ENCODE peak calls at places on chromosomes 11 and 22, in four cellular contexts. Z is mucosa of descending colon, C is cardiac muscle cell, I is OCI-LY7. F is an unnamed sample.

GRCh38 chr11:121472310-121472709 is 19.5 kb upstream of the SORL1-AS1 start:
- DNase-seq in Z (no peak), C (no peak), I (no peak), F (no peak)

GRCh38 chr22:26646158-26646557 is 11.2 kb upstream of the MIAT start:
- DNase-seq in Z (no peak), C (no peak), I (no peak), F (no peak)

GRCh38 chr22:18042685-18043084 is 18.3 kb upstream of the MICAL3 start:
- DNase-seq in Z (no peak), C (no peak), I (no peak), F (no peak)

GRCh38 chr11:47466201-47466600 is 17.3 kb upstream of the RAPSN start:
- DNase-seq in Z (no peak), C (no peak), I (no peak), F (no peak)

GRCh38 chr22:41931701-41932269 is 5.2 kb upstream of the TNFRSF13C start:
- DNase-seq in Z (no peak), C (no peak), I (peak; percentile 86), F (no peak)

GRCh38 chr11:12724301-12725046 is 50.3 kb downstream of the TEAD1 start:
- DNase-seq in Z (peak; percentile 80), C (no peak), I (no peak), F (peak; percentile 85)

GRCh38 chr22:37802310-37803194 is 5.2 kb upstream of the GCAT start:
- DNase-seq in Z (peak; percentile 83), C (peak; percentile 83), I (no peak), F (peak; percentile 79)

GRCh38 chr11:44309483-44310197 is at the start of gene ALX4:
- DNase-seq in Z (no peak), C (peak; percentile 72), I (no peak), F (no peak)

GRCh38 chr11:12434255-12434654 is 56.9 kb downstream of the PARVA start:
- DNase-seq in Z (no peak), C (no peak), I (no peak), F (no peak)

GRCh38 chr22:50226224-50227165 is 18.3 kb downstream of the TUBGCP6 start:
- DNase-seq in Z (no peak), C (no peak), I (no peak), F (no peak)

GRCh38 chr11:2929880-2930704 is 872 bp upstream of the PHLDA2 start:
- DNase-seq in Z (peak; percentile 84), C (no peak), I (no peak), F (peak; percentile 54)
- H3K4me1 ChIP-seq in Z (peaks cover 25% of the 10 kb centered on the region), C (peaks cover 7% of the 10 kb centered on the region), I (no peaks in the 10 kb centered on the region), F (no peaks in the 10 kb centered on the region)

GRCh38 chr11:9651481-9651880 is 12.4 kb upstream of the SWAP70 start:
- DNase-seq in Z (no peak), C (no peak), I (no peak), F (no peak)

GRCh38 chr11:9642894-9643293 is 21.0 kb upstream of the SWAP70 start:
- DNase-seq in Z (no peak), C (no peak), I (peak; percentile 26), F (no peak)

GRCh38 chr11:9643751-9644150 is 20.1 kb upstream of the SWAP70 start:
- DNase-seq in Z (no peak), C (no peak), I (no peak), F (no peak)

GRCh38 chr11:9651899-9652748 is 11.8 kb upstream of the SWAP70 start:
- DNase-seq in Z (no peak), C (no peak), I (no peak), F (no peak)

DNA sequence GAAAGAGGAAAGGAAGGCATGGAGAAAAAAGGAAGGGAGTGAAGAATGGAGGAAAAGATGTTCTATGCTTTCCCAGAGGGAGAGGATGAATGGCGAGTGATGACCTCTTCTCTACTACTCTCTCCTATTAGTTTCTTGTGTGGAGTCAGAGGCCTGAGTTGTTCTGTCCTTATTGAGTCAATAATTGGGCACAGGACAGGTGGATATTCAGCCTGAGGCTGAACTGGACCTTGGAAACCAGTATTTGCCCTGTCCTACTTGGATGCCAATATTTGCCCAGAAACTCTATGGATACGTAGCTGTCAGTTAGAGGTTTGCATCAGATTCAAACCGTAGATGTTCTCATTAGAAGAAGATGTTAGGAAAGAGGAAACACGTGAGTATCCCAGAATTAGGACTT is 17.6 kb upstream of the SWAP70 start:
- DNase-seq in Z (no peak), C (no peak), I (no peak), F (no peak)
- H3K4me1 ChIP-seq in Z (no peaks in the 10 kb centered on the region), C (no peaks in the 10 kb centered on the region), I (peaks cover 29% of the 10 kb centered on the region), F (no peaks in the 10 kb centered on the region)

GRCh38 chr22:23581252-23581634 is 1.2 kb upstream of the IGLL1 start:
- DNase-seq in Z (no peak), C (no peak), I (no peak), F (no peak)

GRCh38 chr22:23579280-23579679 is 810 bp downstream of the IGLL1 start:
- DNase-seq in Z (no peak), C (no peak), I (no peak), F (no peak)

GRCh38 chr22:23579870-23580585 is at the start of gene IGLL1:
- DNase-seq in Z (no peak), C (no peak), I (no peak), F (no peak)

GRCh38 chr22:23578306-23578705 is 1.8 kb downstream of the IGLL1 start:
- DNase-seq in Z (no peak), C (no peak), I (no peak), F (no peak)

DNA sequence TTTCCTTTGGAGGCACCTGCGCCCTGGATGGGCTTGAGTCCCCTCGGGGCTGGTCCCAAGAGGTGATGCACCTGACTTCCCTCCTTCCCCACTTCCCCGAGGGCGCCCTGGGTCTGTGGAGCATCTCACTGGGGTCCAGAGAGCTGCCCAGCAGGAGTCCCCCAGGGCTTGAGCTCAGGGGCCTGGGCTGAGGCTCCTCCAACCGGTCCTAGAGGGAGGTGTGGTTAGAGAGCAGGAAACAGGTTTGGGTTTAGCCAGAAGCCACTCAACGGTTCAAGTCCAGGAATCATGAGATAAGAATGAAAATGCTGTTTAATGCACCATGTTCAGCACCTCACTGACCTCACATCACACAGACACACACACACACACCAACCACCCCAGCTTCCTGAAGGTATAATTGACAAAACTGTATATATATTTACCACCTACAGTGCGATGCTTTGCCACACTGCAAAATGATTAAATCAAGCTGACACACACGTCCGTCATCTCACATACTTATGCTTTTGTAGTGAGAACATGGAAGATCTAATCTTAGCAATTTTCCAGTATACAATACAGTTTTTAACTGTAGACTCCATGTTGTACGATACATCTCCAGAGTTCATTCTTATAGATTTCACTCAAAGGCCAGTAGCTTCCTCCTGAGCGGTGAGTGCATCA is 629 bp upstream of the IGLL1 start:
- DNase-seq in Z (no peak), C (no peak), I (no peak), F (no peak)
- H3K4me1 ChIP-seq in Z (no peaks in the 10 kb centered on the region), C (no peaks in the 10 kb centered on the region), I (peaks cover 6% of the 10 kb centered on the region), F (no peaks in the 10 kb centered on the region)

GRCh38 chr11:86291466-86292262 is 10.4 kb upstream of the HIKESHI start:
- DNase-seq in Z (peak; percentile 37), C (peak; percentile 64), I (peak; percentile 67), F (peak; percentile 42)
- H3K4me1 ChIP-seq in Z (peaks cover 4% of the 10 kb centered on the region), C (no peaks in the 10 kb centered on the region), I (no peaks in the 10 kb centered on the region), F (no peaks in the 10 kb centered on the region)